ENCODE peak calls at places on chromosomes 2 and 18, in six cellular contexts. A is fibroblast of lung, Z is lower lobe of right lung, C is aorta, F is upper lobe of right lung, L is GM23338. U is an unnamed sample. For H3K4me1, the result is how much of the 10 kb centered on the place peaks cover.

GRCh38 chr2:134379293-134379692 is 125.4 kb downstream of the MGAT5 start:
- DNase-seq in A (peak), Z (no peak), C (no peak), F (no peak), L (no peak), U (no peak)

GRCh38 chr2:220014961-220015360 is 387.5 kb downstream of the SLC4A3 start:
- DNase-seq in A (no peak), Z (no peak), C (no peak), F (no peak), L (no peak), U (no peak)

GRCh38 chr2:22894761-22895160 is 490.2 kb upstream of the KLHL29 start:
- DNase-seq in A (no peak), Z (no peak), C (no peak), F (no peak), L (no peak), U (no peak)

GRCh38 chr2:109339519-109339991 is 210.6 kb downstream of the SH3RF3 start:
- DNase-seq in A (peak), Z (no peak), C (no peak), F (peak), L (no peak), U (no peak)

GRCh38 chr2:100945433-100945740 is 56.7 kb upstream of the RPL31 start:
- DNase-seq in A (no peak), Z (no peak), C (no peak), F (no peak), L (no peak), U (no peak)

GRCh38 chr18:69400976-69401474 is 337 bp downstream of the DOK6 start:
- DNase-seq in A (peak), Z (peak), C (peak), F (peak), L (peak), U (no peak)

GRCh38 chr2:119476301-119477117 is 44.9 kb downstream of the TMEM37 start:
- DNase-seq in A (peak), Z (no peak), C (peak), F (peak), L (peak), U (no peak)

GRCh38 chr2:193357508-193357907 is 1162.8 kb upstream of the TMEFF2 start:
- DNase-seq in A (no peak), Z (no peak), C (no peak), F (no peak), L (no peak), U (no peak)

GRCh38 chr2:101538076-101538475 is 63.2 kb upstream of the RFX8 start:
- DNase-seq in A (no peak), Z (no peak), C (no peak), F (no peak), L (no peak), U (no peak)

GRCh38 chr2:221552282-221552681 is 19.8 kb downstream of the EPHA4 start:
- DNase-seq in A (no peak), Z (no peak), C (no peak), F (no peak), L (peak), U (no peak)

GRCh38 chr2:120452131-120452530 is 106.2 kb downstream of the INHBB start:
- DNase-seq in A (no peak), Z (no peak), C (no peak), F (peak), L (no peak), U (no peak)

GRCh38 chr2:17387591-17387990 is 130.6 kb downstream of the RAD51AP2 start:
- DNase-seq in A (peak), Z (no peak), C (no peak), F (no peak), L (no peak), U (no peak)

GRCh38 chr18:75248426-75249191 is 38.0 kb downstream of the TSHZ1 start:
- DNase-seq in A (no peak), Z (no peak), C (no peak), F (no peak), L (no peak), U (no peak)

GRCh38 chr2:109638807-109639206 is 24.6 kb downstream of the SOWAHC start:
- DNase-seq in A (peak), Z (no peak), C (no peak), F (no peak), L (no peak), U (no peak)

GRCh38 chr2:74525717-74526648 is at the start of gene DQX1:
- DNase-seq in A (no peak), Z (no peak), C (no peak), F (no peak), L (peak), U (no peak)

GRCh38 chr2:17591846-17592245 is 51.4 kb downstream of the VSNL1 start:
- DNase-seq in A (no peak), Z (no peak), C (no peak), F (no peak), L (no peak), U (no peak)

GRCh38 chr2:61448229-61448628 is 22.7 kb downstream of the USP34 start:
- DNase-seq in A (no peak), Z (no peak), C (no peak), F (no peak), L (no peak), U (no peak)

GRCh38 chr18:54181856-54182612 is 42.4 kb downstream of the MBD2 start:
- DNase-seq in A (peak), Z (no peak), C (no peak), F (no peak), L (no peak), U (no peak)

GRCh38 chr2:207135340-207135739 is 30.4 kb downstream of the KLF7 start:
- DNase-seq in A (peak), Z (no peak), C (no peak), F (no peak), L (no peak), U (no peak)

GRCh38 chr2:207130958-207131521 is 34.7 kb downstream of the KLF7 start:
- DNase-seq in A (no peak), Z (no peak), C (no peak), F (no peak), L (no peak), U (no peak)

GRCh38 chr2:207133862-207134519 is 31.8 kb downstream of the KLF7 start:
- DNase-seq in A (peak), Z (peak), C (peak), F (peak), L (peak), U (no peak)

GRCh38 chr2:207131634-207132418 is 33.9 kb downstream of the KLF7 start:
- DNase-seq in A (no peak), Z (no peak), C (no peak), F (no peak), L (no peak), U (no peak)

DNA sequence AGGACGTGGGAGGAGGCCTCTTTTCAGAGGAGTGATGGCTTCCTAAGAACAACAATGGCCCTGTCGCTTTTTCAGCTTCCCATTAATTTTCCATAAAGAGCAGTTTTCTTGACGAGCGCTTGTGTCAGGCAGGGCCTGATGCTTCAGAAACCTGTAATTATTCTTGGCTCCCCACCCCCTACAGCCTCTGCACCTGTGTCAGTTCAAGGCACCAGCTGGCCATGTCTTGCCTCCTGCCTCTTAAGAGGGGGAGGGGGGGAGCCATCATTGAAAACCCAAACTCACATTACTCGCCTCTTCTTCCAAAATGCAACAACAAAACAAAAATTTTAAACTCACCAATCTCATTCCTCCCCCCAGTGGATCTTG is 32.3 kb downstream of the KLF7 start:
- DNase-seq in A (no peak), Z (no peak), C (no peak), F (no peak), L (peak), U (no peak)
- H3K4me1 ChIP-seq in A (under half), Z (half or more), C (under half), F (half or more), L (under half), U (under half)

GRCh38 chr2:68732036-68732435 is 2.6 kb upstream of the ARHGAP25 start:
- DNase-seq in A (no peak), Z (no peak), C (peak), F (no peak), L (no peak), U (no peak)

GRCh38 chr2:68726608-68727367 is 7.8 kb upstream of the ARHGAP25 start:
- DNase-seq in A (peak), Z (no peak), C (peak), F (no peak), L (no peak), U (peak)

GRCh38 chr2:68730828-68731227 is 3.8 kb upstream of the ARHGAP25 start:
- DNase-seq in A (peak), Z (no peak), C (no peak), F (no peak), L (no peak), U (no peak)

GRCh38 chr2:68726100-68726499 is 8.5 kb upstream of the ARHGAP25 start:
- DNase-seq in A (no peak), Z (no peak), C (no peak), F (no peak), L (no peak), U (no peak)

GRCh38 chr2:68727698-68728375 is 6.8 kb upstream of the ARHGAP25 start:
- DNase-seq in A (peak), Z (no peak), C (no peak), F (no peak), L (no peak), U (no peak)
- H3K4me3 ChIP-seq in A (no peak), Z (no peak), C (no peak), F (no peak), L (no peak), U (no peak)

GRCh38 chr2:150373374-150373773 is 114.1 kb downstream of the RND3 start:
- DNase-seq in A (no peak), Z (no peak), C (no peak), F (no peak), L (no peak), U (no peak)
- H3K4me1 ChIP-seq in A (under half), Z (under half), C (under half), F (under half), L (under half), U (under half)

DNA sequence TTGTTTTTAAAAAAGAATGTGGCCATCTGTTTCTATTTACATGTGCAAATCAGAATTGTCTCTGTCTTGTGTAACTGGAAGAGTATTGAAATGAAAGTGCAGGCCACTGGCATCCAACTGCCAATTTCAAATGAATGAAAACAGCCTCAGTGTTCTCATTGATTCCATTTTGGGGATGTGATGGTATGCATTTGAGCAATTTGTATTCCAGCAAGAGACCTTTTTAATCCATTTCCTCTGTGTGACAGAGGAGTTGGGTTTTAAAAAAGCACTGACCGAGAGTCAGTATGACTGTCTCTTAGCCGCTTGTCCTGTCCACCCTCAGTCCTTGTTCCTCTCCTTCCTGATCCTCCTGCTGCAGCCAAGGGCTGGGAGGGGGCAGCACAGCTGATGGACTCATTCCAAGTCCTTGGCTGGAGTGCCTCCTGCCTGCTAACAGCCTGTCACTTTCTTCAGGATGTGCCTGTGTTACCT is 50.0 kb downstream of the ASAP2 start:
- DNase-seq in A (no peak), Z (no peak), C (no peak), F (no peak), L (no peak), U (no peak)
- H3K4me3 ChIP-seq in A (no peak), Z (no peak), C (no peak), F (no peak), L (no peak), U (no peak)

DNA sequence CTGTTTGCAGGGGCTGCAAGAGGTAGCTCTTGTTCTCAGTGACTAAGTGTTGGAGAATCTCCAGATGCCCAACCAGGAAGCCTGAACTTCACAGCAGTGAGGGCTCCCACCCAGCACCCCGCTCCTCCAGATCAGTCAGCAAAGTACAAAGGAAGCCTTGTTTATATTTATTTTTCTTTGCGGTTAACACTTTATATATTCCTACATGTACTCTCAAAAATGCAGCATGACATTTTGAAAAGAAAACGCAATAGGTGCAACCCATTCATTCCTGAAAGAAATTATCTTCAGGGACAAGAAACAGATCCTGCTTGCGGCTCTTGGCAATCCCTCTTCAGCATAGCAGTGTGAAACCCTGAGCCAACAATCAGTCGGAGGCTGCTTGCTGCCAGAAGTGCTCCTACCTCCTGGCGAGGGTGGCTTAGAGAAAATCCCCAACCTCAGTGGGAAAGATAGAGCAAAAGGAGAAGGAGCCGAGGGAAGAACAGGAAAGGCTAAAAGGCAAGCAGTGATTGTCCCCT is 66.0 kb upstream of the ATL2 start:
- DNase-seq in A (peak), Z (no peak), C (no peak), F (no peak), L (no peak), U (no peak)
- H3K4me1 ChIP-seq in A (under half), Z (under half), C (under half), F (under half), L (under half), U (under half)

DNA sequence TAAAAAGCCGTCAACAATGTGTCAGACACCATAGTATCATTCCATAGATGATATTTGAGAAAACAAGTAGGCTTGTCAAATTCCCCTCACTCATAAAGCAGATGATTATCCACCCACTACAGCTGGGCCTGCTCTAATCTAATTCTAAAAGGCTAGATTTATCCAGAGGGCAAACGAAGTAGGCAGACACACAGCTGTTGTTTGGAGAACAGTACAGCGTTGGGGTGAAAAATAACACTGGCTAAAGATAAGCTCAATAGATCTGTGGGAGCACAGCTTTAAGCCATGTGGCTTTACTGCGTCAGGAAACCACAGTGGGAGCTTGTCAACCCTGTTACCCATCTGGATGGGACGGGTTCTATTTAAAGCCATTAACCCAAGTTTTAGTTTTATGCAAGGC is 48.9 kb upstream of the COBLL1 start:
- DNase-seq in A (peak), Z (no peak), C (no peak), F (no peak), L (no peak), U (no peak)
- H3K4me3 ChIP-seq in A (no peak), Z (no peak), C (no peak), F (no peak), L (no peak), U (no peak)

GRCh38 chr2:234422242-234422641 is 74.6 kb downstream of the ARL4C start:
- DNase-seq in A (peak), Z (no peak), C (no peak), F (no peak), L (no peak), U (no peak)
- H3K4me1 ChIP-seq in A (under half), Z (under half), C (under half), F (under half), L (under half), U (under half)

GRCh38 chr2:12074884-12075217 is 328.4 kb downstream of the LPIN1 start:
- DNase-seq in A (no peak), Z (no peak), C (no peak), F (no peak), L (no peak), U (no peak)
- H3K4me3 ChIP-seq in A (no peak), Z (no peak), C (no peak), F (no peak), L (no peak), U (no peak)

DNA sequence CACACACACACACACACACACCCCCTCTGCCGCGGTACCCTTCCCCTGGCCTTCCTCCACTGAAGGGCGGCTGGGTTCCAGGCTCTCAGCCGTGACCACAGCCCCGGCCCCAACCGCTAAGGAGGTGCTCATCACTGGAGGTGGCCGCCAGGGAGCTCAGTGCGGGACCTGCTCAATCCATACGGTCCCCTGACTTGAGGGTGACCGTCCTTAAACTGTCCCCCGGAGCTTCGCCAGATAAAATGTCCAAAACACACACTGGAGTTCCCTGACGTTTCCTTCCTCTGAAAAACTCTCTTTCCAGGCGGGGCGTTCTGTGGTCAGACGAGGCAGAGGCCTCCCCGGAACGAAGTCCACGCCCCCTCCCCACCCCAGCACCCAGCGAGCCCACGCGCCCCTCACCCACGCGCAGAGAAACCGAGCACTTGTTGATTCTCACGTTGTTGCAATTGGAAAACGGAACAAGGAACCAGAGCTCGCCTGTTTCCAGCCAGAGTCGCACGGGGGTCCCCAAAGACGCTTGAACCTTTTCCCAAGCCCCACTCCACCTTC is 1.4 kb downstream of the MBP start:
- DNase-seq in A (peak), Z (peak), C (peak), F (peak), L (peak), U (no peak)
- H3K4me1 ChIP-seq in A (under half), Z (half or more), C (under half), F (under half), L (under half), U (under half)

GRCh38 chr2:179272406-179273192 is 8.0 kb upstream of the SESTD1 start:
- DNase-seq in A (peak), Z (no peak), C (no peak), F (no peak), L (no peak), U (no peak)
- H3K4me3 ChIP-seq in A (no peak), Z (no peak), C (no peak), F (no peak), L (no peak), U (no peak)

U was measured in esophagus squamous epithelium.